ENCODE peak calls at places on chromosomes 16 and 17, in ten cellular contexts. U, K, I, S, C, D, M, W, Q and X are unnamed samples.

GRCh38 chr16:27984121-27984520 is 79.4 kb downstream of the GSG1L start:
- DNase-seq in U (no peak), K (no peak), I (no peak), S (no peak), C (no peak), D (no peak), M (no peak), W (no peak), Q (no peak), X (no peak)

GRCh38 chr17:48003686-48004120 is 32.8 kb downstream of the CDK5RAP3 start:
- DNase-seq in U (no peak), K (no peak), I (no peak), S (no peak), C (no peak), D (peak; percentile 59), M (no peak), W (no peak), Q (no peak), X (no peak)

GRCh38 chr16:66440271-66440802 is 13.2 kb downstream of the BEAN1 start:
- DNase-seq in U (no peak), K (no peak), I (no peak), S (no peak), C (no peak), D (no peak), M (no peak), W (no peak), Q (no peak), X (no peak)

GRCh38 chr17:16940116-16940881 is 31.6 kb downstream of the TNFRSF13B start:
- DNase-seq in U (no peak), K (no peak), I (peak; percentile 33), S (no peak), C (no peak), D (peak; percentile 58), M (no peak), W (no peak), Q (no peak), X (no peak)

GRCh38 chr17:78412403-78412802 is 34.0 kb downstream of the PGS1 start:
- DNase-seq in U (peak; percentile 60), K (no peak), I (no peak), S (no peak), C (peak; percentile 35), D (peak; percentile 54), M (no peak), W (peak; percentile 36), Q (peak; percentile 30), X (peak; percentile 57)

GRCh38 chr17:14776791-14777190 is 475.9 kb downstream of the HS3ST3B1 start:
- DNase-seq in U (no peak), K (no peak), I (no peak), S (no peak), C (no peak), D (no peak), M (no peak), W (no peak), Q (peak; percentile 32), X (peak; percentile 79)

GRCh38 chr17:51354908-51355307 is 94.6 kb downstream of the UTP18 start:
- DNase-seq in U (no peak), K (no peak), I (no peak), S (no peak), C (no peak), D (no peak), M (no peak), W (no peak), Q (no peak), X (no peak)

GRCh38 chr16:10322723-10323527 is 62.9 kb upstream of the ATF7IP2 start:
- DNase-seq in U (no peak), K (no peak), I (no peak), S (no peak), C (no peak), D (no peak), M (no peak), W (no peak), Q (no peak), X (no peak)

GRCh38 chr16:4846503-4846900 is 586 bp downstream of the GLYR1 start:
- DNase-seq in U (peak; percentile 77), K (peak; percentile 71), I (peak; percentile 82), S (peak; percentile 55), C (peak; percentile 61), D (peak; percentile 53), M (peak; percentile 47), W (peak; percentile 56), Q (peak; percentile 18), X (peak; percentile 64)

GRCh38 chr17:12859520-12859919 is 70.2 kb downstream of the ARHGAP44 start:
- DNase-seq in U (no peak), K (no peak), I (no peak), S (no peak), C (no peak), D (no peak), M (no peak), W (peak; percentile 3), Q (no peak), X (peak; percentile 4)

GRCh38 chr16:1413684-1414531 is 596 bp downstream of the UNKL start:
- DNase-seq in U (peak; percentile 47), K (peak; percentile 67), I (peak; percentile 86), S (peak; percentile 73), C (peak; percentile 66), D (peak; percentile 84), M (no peak), W (peak; percentile 56), Q (peak; percentile 41), X (peak; percentile 61)

GRCh38 chr17:79974786-79975497 is 60.7 kb downstream of the TBC1D16 start:
- DNase-seq in U (no peak), K (no peak), I (peak; percentile 46), S (no peak), C (no peak), D (peak; percentile 88), M (no peak), W (no peak), Q (no peak), X (no peak)
- H3K4me3 ChIP-seq in U (no peak overlapping the region), K (no peak overlapping the region), I (no peak overlapping the region), S (no peak overlapping the region), C (no peak overlapping the region), D (no peak overlapping the region), M (no peak overlapping the region), W (no peak overlapping the region), Q (no peak overlapping the region), X (no peak overlapping the region)

DNA sequence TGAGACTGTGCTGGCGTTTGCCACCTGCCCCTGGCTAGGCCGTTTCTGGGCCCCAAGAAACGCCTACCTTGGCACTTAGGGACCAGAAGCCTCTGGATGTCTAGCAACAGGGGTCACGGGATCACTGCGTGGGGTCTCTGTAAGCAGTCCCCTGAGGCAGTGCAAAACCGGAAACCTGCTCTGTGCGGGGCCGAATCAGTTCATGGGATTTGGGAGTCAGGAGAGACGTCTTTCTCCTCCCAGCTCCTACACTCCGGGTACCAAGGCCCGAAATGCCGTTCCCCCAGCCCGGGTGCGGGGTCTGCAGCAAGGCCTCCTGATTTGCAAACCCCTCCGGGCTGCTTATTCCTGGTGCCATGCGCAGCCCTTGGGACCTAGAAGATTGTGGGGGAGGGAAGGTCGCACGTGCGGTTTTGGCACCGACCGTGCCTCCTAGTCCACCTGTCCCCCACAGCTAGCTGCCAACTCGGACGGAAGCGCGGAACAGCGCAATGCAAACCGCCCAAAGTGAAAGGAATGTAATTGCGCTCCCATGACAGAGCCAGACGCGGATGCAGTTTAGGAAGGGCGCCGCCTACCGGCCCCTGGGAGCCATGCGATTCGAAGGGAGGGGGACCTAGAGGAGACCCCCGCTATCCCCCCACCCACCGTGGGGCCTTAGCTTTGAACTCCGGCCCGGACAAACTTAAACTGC is 6.5 kb downstream of the IRX5 start:
- DNase-seq in U (peak; percentile 65), K (no peak), I (no peak), S (no peak), C (peak; percentile 47), D (peak; percentile 94), M (peak; percentile 69), W (no peak), Q (no peak), X (peak; percentile 30)
- TF ChIP-seq CTCF in U (peak; percentile 58), K (peak; percentile 23), I (no peak), S (no peak), C (peak; percentile 75), D (peak; percentile 95), M (no peak), W (peak; percentile 58), Q (peak; percentile 45), X (peak; percentile 62)

GRCh38 chr16:24163935-24164334 is 92.2 kb upstream of the CACNG3 start:
- DNase-seq in U (no peak), K (no peak), I (no peak), S (no peak), C (no peak), D (peak; percentile 49), M (no peak), W (no peak), Q (no peak), X (no peak)

GRCh38 chr16:24167129-24167528 is 89.0 kb upstream of the CACNG3 start:
- DNase-seq in U (no peak), K (no peak), I (no peak), S (no peak), C (no peak), D (no peak), M (no peak), W (no peak), Q (no peak), X (no peak)

GRCh38 chr16:24166684-24167083 is 89.5 kb upstream of the CACNG3 start:
- DNase-seq in U (no peak), K (no peak), I (no peak), S (no peak), C (no peak), D (no peak), M (no peak), W (no peak), Q (no peak), X (no peak)

GRCh38 chr16:24164402-24164801 is 91.7 kb upstream of the CACNG3 start:
- DNase-seq in U (no peak), K (no peak), I (no peak), S (no peak), C (no peak), D (peak; percentile 34), M (no peak), W (no peak), Q (no peak), X (no peak)

GRCh38 chr16:24165273-24165672 is 90.9 kb upstream of the CACNG3 start:
- DNase-seq in U (no peak), K (no peak), I (no peak), S (no peak), C (no peak), D (no peak), M (no peak), W (no peak), Q (no peak), X (no peak)
- H3K4me3 ChIP-seq in U (no peak overlapping the region), K (no peak overlapping the region), I (no peak overlapping the region), S (no peak overlapping the region), C (no peak overlapping the region), D (no peak overlapping the region), M (no peak overlapping the region), W (no peak overlapping the region), Q (no peak overlapping the region), X (no peak overlapping the region)

DNA sequence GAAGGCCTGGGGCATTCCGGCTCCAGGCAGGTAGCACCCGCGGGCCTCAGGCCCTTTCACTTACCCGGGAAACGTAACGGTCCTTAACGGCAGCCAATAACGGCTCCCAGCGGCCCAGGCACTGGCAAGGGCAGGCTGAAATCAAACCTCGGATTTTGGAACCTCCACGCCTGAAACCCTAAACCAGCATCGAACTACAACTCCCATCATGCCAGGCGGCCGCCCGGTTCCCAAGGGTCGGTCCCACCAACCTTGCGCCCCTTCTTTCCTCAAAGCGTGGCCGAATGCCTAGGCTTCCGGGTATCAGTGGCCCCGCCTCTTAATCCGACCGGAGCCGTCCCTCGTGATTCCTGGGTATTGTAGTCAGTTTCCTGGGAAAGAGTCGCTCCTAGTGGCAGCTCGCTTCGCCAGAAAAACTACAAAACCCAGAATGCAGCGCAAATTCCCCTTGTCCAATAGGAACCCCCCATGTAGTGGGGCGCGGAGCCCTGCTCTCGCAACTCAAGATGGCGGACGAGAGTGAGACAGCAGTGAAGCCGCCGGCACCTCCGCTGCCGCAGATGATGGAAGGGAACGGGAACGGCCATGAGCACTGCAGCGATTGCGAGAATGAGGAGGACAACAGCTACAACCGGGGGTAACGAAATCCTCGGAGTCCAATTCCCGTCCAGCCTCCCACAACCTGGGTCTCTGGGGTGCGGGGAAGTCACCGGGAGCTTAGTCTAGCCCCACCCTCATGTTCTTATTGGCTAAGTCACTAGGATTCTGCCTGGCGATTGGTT is at the start of gene NMT1:
- DNase-seq in U (peak; percentile 97), K (peak; percentile 97), I (peak; percentile 97), S (peak; percentile 97), C (peak; percentile 100), D (peak; percentile 100), M (peak; percentile 99), W (peak; percentile 100), Q (peak; percentile 100), X (peak; percentile 100)
- TF ChIP-seq CTCF in U (no peak), K (no peak), I (no peak), S (no peak), C (no peak), D (no peak), M (no peak), W (no peak), Q (no peak), X (no peak)